ENCODE peak calls at places on chromosomes 12 and 14, in seven cellular contexts. One of them, this sample, is unnamed. For H3K4me1, the result is how much of the 10 kb centered on the place peaks cover.

GRCh38 chr14:75002392-75003249 is at the start of gene EIF2B2:
- DNase-seq in left ventricle myocardium inferior: peak
- DNase-seq in CD4-positive, CD25-positive, alpha-beta regulatory T cell: peak
- DNase-seq in ovary: peak
- DNase-seq in A549: peak
- DNase-seq in kidney: peak
- DNase-seq in MM.1S: peak
- DNase-seq in this sample: peak

GRCh38 chr12:21539797-21540196 is 13.7 kb downstream of the SPX start:
- DNase-seq in left ventricle myocardium inferior: no peak
- DNase-seq in CD4-positive, CD25-positive, alpha-beta regulatory T cell: no peak
- DNase-seq in ovary: no peak
- DNase-seq in A549: no peak
- DNase-seq in kidney: no peak
- DNase-seq in MM.1S: no peak
- DNase-seq in this sample: no peak

GRCh38 chr12:122523280-122523679 is 3.5 kb downstream of the RSRC2 start:
- DNase-seq in left ventricle myocardium inferior: no peak
- DNase-seq in CD4-positive, CD25-positive, alpha-beta regulatory T cell: no peak
- DNase-seq in ovary: no peak
- DNase-seq in A549: no peak
- DNase-seq in kidney: no peak
- DNase-seq in MM.1S: no peak
- DNase-seq in this sample: peak

GRCh38 chr12:88544991-88545684 is 35.1 kb downstream of the KITLG start:
- DNase-seq in left ventricle myocardium inferior: no peak
- DNase-seq in CD4-positive, CD25-positive, alpha-beta regulatory T cell: no peak
- DNase-seq in ovary: no peak
- DNase-seq in A549: no peak
- DNase-seq in kidney: no peak
- DNase-seq in MM.1S: no peak
- DNase-seq in this sample: no peak

GRCh38 chr14:92382677-92383076 is 59.7 kb downstream of the SLC24A4 start:
- DNase-seq in left ventricle myocardium inferior: no peak
- DNase-seq in CD4-positive, CD25-positive, alpha-beta regulatory T cell: no peak
- DNase-seq in ovary: no peak
- DNase-seq in A549: peak
- DNase-seq in kidney: no peak
- DNase-seq in MM.1S: no peak
- DNase-seq in this sample: no peak

GRCh38 chr14:96805906-96806305 is 8.7 kb downstream of the VRK1 start:
- DNase-seq in left ventricle myocardium inferior: peak
- DNase-seq in CD4-positive, CD25-positive, alpha-beta regulatory T cell: no peak
- DNase-seq in ovary: no peak
- DNase-seq in A549: no peak
- DNase-seq in kidney: no peak
- DNase-seq in MM.1S: no peak
- DNase-seq in this sample: no peak

GRCh38 chr14:100191584-100192249 is 32.3 kb upstream of the DEGS2 start:
- DNase-seq in left ventricle myocardium inferior: peak
- DNase-seq in CD4-positive, CD25-positive, alpha-beta regulatory T cell: no peak
- DNase-seq in ovary: no peak
- DNase-seq in A549: no peak
- DNase-seq in kidney: peak
- DNase-seq in MM.1S: no peak
- DNase-seq in this sample: no peak

GRCh38 chr12:15982471-15982870 is 71.3 kb downstream of the DERA start:
- DNase-seq in left ventricle myocardium inferior: no peak
- DNase-seq in CD4-positive, CD25-positive, alpha-beta regulatory T cell: no peak
- DNase-seq in ovary: no peak
- DNase-seq in A549: peak
- DNase-seq in kidney: no peak
- DNase-seq in MM.1S: no peak
- DNase-seq in this sample: no peak

GRCh38 chr12:110861729-110862128 is 14.9 kb downstream of the CCDC63 start:
- DNase-seq in left ventricle myocardium inferior: no peak
- DNase-seq in CD4-positive, CD25-positive, alpha-beta regulatory T cell: no peak
- DNase-seq in ovary: no peak
- DNase-seq in A549: no peak
- DNase-seq in kidney: no peak
- DNase-seq in MM.1S: no peak
- DNase-seq in this sample: no peak

GRCh38 chr12:12445165-12445881 is 88.4 kb downstream of the BORCS5 start:
- DNase-seq in left ventricle myocardium inferior: no peak
- DNase-seq in CD4-positive, CD25-positive, alpha-beta regulatory T cell: no peak
- DNase-seq in ovary: no peak
- DNase-seq in A549: no peak
- DNase-seq in kidney: no peak
- DNase-seq in MM.1S: no peak
- DNase-seq in this sample: no peak

GRCh38 chr12:7091660-7092228 is 501 bp downstream of the C1R start:
- DNase-seq in left ventricle myocardium inferior: peak
- DNase-seq in CD4-positive, CD25-positive, alpha-beta regulatory T cell: no peak
- DNase-seq in ovary: peak
- DNase-seq in A549: no peak
- DNase-seq in kidney: peak
- DNase-seq in MM.1S: no peak
- DNase-seq in this sample: peak

GRCh38 chr12:113418213-113418879 is 3.8 kb upstream of the SDSL start:
- DNase-seq in left ventricle myocardium inferior: no peak
- DNase-seq in CD4-positive, CD25-positive, alpha-beta regulatory T cell: no peak
- DNase-seq in ovary: no peak
- DNase-seq in A549: no peak
- DNase-seq in kidney: peak
- DNase-seq in MM.1S: no peak
- DNase-seq in this sample: peak

GRCh38 chr14:80867091-80867490 is 74.4 kb downstream of the CEP128 start:
- DNase-seq in left ventricle myocardium inferior: no peak
- DNase-seq in CD4-positive, CD25-positive, alpha-beta regulatory T cell: no peak
- DNase-seq in ovary: no peak
- DNase-seq in A549: no peak
- DNase-seq in kidney: no peak
- DNase-seq in MM.1S: no peak
- DNase-seq in this sample: no peak

GRCh38 chr12:126936181-126936851 is 1330.7 kb upstream of the TMEM132C start:
- DNase-seq in left ventricle myocardium inferior: peak
- DNase-seq in CD4-positive, CD25-positive, alpha-beta regulatory T cell: no peak
- DNase-seq in ovary: no peak
- DNase-seq in A549: no peak
- DNase-seq in kidney: no peak
- DNase-seq in MM.1S: peak
- DNase-seq in this sample: peak

GRCh38 chr14:75793806-75794205 is 132.8 kb downstream of the TTLL5 start:
- DNase-seq in left ventricle myocardium inferior: no peak
- DNase-seq in CD4-positive, CD25-positive, alpha-beta regulatory T cell: no peak
- DNase-seq in ovary: no peak
- DNase-seq in A549: no peak
- DNase-seq in kidney: no peak
- DNase-seq in MM.1S: no peak
- DNase-seq in this sample: no peak

GRCh38 chr12:92398565-92399309 is 253.1 kb upstream of the BTG1 start:
- DNase-seq in left ventricle myocardium inferior: no peak
- DNase-seq in CD4-positive, CD25-positive, alpha-beta regulatory T cell: peak
- DNase-seq in ovary: no peak
- DNase-seq in A549: no peak
- DNase-seq in kidney: no peak
- DNase-seq in MM.1S: no peak
- DNase-seq in this sample: no peak
- H3K4me1 ChIP-seq in left ventricle myocardium inferior: under half
- H3K4me1 ChIP-seq in CD4-positive, CD25-positive, alpha-beta regulatory T cell: half or more
- H3K4me1 ChIP-seq in ovary: under half
- H3K4me1 ChIP-seq in A549: under half
- H3K4me1 ChIP-seq in kidney: under half
- H3K4me1 ChIP-seq in MM.1S: under half
- H3K4me1 ChIP-seq in this sample: under half

GRCh38 chr14:22544881-22545420 is 44.1 kb downstream of the DAD1 start:
- DNase-seq in left ventricle myocardium inferior: no peak
- DNase-seq in CD4-positive, CD25-positive, alpha-beta regulatory T cell: no peak
- DNase-seq in ovary: no peak
- DNase-seq in A549: no peak
- DNase-seq in kidney: no peak
- DNase-seq in MM.1S: no peak
- DNase-seq in this sample: no peak

GRCh38 chr14:22546722-22547071 is 42.3 kb downstream of the DAD1 start:
- DNase-seq in left ventricle myocardium inferior: no peak
- DNase-seq in CD4-positive, CD25-positive, alpha-beta regulatory T cell: no peak
- DNase-seq in ovary: no peak
- DNase-seq in A549: no peak
- DNase-seq in kidney: no peak
- DNase-seq in MM.1S: no peak
- DNase-seq in this sample: no peak

GRCh38 chr14:22547309-22547947 is 41.6 kb downstream of the DAD1 start:
- DNase-seq in left ventricle myocardium inferior: peak
- DNase-seq in CD4-positive, CD25-positive, alpha-beta regulatory T cell: no peak
- DNase-seq in ovary: no peak
- DNase-seq in A549: no peak
- DNase-seq in kidney: no peak
- DNase-seq in MM.1S: no peak
- DNase-seq in this sample: no peak

GRCh38 chr14:22544406-22544805 is 44.6 kb downstream of the DAD1 start:
- DNase-seq in left ventricle myocardium inferior: no peak
- DNase-seq in CD4-positive, CD25-positive, alpha-beta regulatory T cell: no peak
- DNase-seq in ovary: no peak
- DNase-seq in A549: no peak
- DNase-seq in kidney: no peak
- DNase-seq in MM.1S: no peak
- DNase-seq in this sample: no peak

DNA sequence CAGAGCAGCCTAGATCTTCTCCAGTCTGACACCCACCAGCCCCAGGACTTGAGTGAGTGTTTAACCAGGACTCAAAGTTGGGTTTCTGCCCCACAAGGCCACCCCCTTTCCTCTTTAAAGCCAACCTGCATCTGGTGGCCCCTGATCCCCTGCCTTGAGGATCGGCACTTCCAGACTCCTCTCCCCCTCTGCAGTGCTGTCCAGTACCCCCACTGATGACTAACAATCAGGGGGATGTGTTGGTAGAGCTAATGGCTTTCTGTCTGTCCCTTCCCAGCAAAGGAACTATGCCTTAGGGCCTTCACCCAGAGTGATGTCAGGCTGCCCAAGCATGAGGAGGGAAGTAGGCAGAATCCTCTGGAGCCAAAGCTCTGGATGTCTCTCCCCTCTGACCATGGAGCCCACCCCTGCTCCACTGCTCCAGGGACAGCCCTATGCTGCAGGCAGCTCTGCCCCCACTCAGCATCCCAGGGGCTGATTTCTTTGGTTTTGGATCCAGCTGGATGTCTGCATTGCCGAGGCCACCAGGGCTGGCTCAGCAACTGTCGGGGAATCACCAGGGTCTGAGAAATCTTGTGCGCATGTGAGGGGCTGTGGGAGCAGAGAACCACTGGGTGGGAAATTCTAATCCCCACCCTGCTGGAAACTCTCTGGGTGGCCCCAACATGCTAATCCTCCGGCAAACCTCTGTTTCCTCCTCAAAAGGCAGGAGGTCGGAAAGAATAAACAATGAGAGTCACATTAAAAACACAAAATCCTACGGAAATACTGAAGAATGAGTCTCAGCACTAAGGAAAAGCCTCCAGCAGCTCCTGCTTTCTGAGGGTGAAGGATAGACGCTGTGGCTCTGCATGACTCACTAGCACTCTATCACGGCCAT is 42.9 kb downstream of the DAD1 start:
- DNase-seq in left ventricle myocardium inferior: no peak
- DNase-seq in CD4-positive, CD25-positive, alpha-beta regulatory T cell: no peak
- DNase-seq in ovary: no peak
- DNase-seq in A549: no peak
- DNase-seq in kidney: peak
- DNase-seq in MM.1S: no peak
- DNase-seq in this sample: no peak
- H3K4me3 ChIP-seq in left ventricle myocardium inferior: no peak
- H3K4me3 ChIP-seq in CD4-positive, CD25-positive, alpha-beta regulatory T cell: peak
- H3K4me3 ChIP-seq in ovary: no peak
- H3K4me3 ChIP-seq in A549: no peak
- H3K4me3 ChIP-seq in kidney: no peak
- H3K4me3 ChIP-seq in MM.1S: no peak
- H3K4me3 ChIP-seq in this sample: no peak

GRCh38 chr12:114661245-114661644 is 22.7 kb downstream of the TBX3 start:
- DNase-seq in left ventricle myocardium inferior: no peak
- DNase-seq in CD4-positive, CD25-positive, alpha-beta regulatory T cell: no peak
- DNase-seq in ovary: no peak
- DNase-seq in A549: no peak
- DNase-seq in kidney: no peak
- DNase-seq in MM.1S: no peak
- DNase-seq in this sample: no peak

GRCh38 chr12:114659084-114659483 is 24.9 kb downstream of the TBX3 start:
- DNase-seq in left ventricle myocardium inferior: no peak
- DNase-seq in CD4-positive, CD25-positive, alpha-beta regulatory T cell: no peak
- DNase-seq in ovary: no peak
- DNase-seq in A549: no peak
- DNase-seq in kidney: no peak
- DNase-seq in MM.1S: no peak
- DNase-seq in this sample: no peak

GRCh38 chr12:114665411-114666181 is 18.4 kb downstream of the TBX3 start:
- DNase-seq in left ventricle myocardium inferior: no peak
- DNase-seq in CD4-positive, CD25-positive, alpha-beta regulatory T cell: no peak
- DNase-seq in ovary: no peak
- DNase-seq in A549: no peak
- DNase-seq in kidney: peak
- DNase-seq in MM.1S: no peak
- DNase-seq in this sample: no peak

GRCh38 chr12:114664661-114665320 is 19.2 kb downstream of the TBX3 start:
- DNase-seq in left ventricle myocardium inferior: no peak
- DNase-seq in CD4-positive, CD25-positive, alpha-beta regulatory T cell: no peak
- DNase-seq in ovary: no peak
- DNase-seq in A549: no peak
- DNase-seq in kidney: peak
- DNase-seq in MM.1S: no peak
- DNase-seq in this sample: no peak

GRCh38 chr12:114662512-114663177 is 21.3 kb downstream of the TBX3 start:
- DNase-seq in left ventricle myocardium inferior: peak
- DNase-seq in CD4-positive, CD25-positive, alpha-beta regulatory T cell: peak
- DNase-seq in ovary: peak
- DNase-seq in A549: peak
- DNase-seq in kidney: peak
- DNase-seq in MM.1S: peak
- DNase-seq in this sample: peak
- H3K27ac ChIP-seq in left ventricle myocardium inferior: no peak
- H3K27ac ChIP-seq in CD4-positive, CD25-positive, alpha-beta regulatory T cell: no peak
- H3K27ac ChIP-seq in ovary: no peak
- H3K27ac ChIP-seq in A549: peak
- H3K27ac ChIP-seq in kidney: no peak
- H3K27ac ChIP-seq in MM.1S: no peak
- H3K27ac ChIP-seq in this sample: no peak

DNA sequence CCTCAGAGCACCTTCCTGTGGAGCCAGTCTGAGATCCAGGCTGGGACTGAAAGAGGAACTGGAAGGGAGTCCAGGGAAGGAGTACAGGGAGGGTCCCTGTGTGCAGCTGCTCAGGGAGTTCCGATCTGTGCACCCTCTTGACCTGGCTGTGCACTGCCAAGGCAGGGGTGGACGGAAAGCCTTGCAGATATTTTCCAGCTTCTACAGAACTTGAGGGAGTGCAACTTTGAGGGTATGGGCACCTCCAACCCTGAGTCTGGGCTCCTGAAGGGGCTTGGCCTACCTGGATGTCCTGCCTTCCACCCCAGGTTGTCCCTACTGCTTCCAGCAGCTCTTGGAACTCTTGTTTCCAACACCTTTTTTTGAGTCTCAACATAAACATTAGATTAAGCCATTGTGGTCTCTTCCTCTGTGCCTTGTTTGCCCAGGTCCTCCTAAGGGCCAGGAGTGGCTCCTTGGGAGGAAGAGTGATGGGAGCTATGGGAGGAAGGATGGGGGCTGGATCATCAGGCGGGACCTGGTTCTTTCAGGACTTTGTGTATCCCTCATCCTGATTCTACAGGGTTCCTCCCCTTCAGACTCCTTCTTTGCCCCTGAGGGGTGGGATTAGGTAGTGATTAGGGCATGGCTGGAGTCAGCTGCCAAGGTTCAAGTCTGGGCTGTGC is 3.5 kb downstream of the KRT7 start:
- DNase-seq in left ventricle myocardium inferior: no peak
- DNase-seq in CD4-positive, CD25-positive, alpha-beta regulatory T cell: no peak
- DNase-seq in ovary: no peak
- DNase-seq in A549: no peak
- DNase-seq in kidney: peak
- DNase-seq in MM.1S: no peak
- DNase-seq in this sample: no peak
- H3K4me1 ChIP-seq in left ventricle myocardium inferior: under half
- H3K4me1 ChIP-seq in CD4-positive, CD25-positive, alpha-beta regulatory T cell: under half
- H3K4me1 ChIP-seq in ovary: under half
- H3K4me1 ChIP-seq in A549: half or more
- H3K4me1 ChIP-seq in kidney: under half
- H3K4me1 ChIP-seq in MM.1S: under half
- H3K4me1 ChIP-seq in this sample: under half